ENCODE peak calls at places on chromosomes 2 and 18, in five cellular contexts. E, O, T, C and S are unnamed samples.

GRCh38 chr2:194020155-194020554 is 1636.9 kb upstream of the SLC39A10 start:
- DNase-seq in E (no peak), O (no peak), T (no peak), C (no peak), S (no peak)

GRCh38 chr2:112019510-112019909 is 35.6 kb upstream of the TMEM87B start:
- DNase-seq in E (no peak), O (peak; percentile 37), T (no peak), C (no peak), S (no peak)

GRCh38 chr2:10678225-10678624 is 11.6 kb downstream of the NOL10 start:
- DNase-seq in E (no peak), O (no peak), T (no peak), C (no peak), S (no peak)

GRCh38 chr2:177282101-177282573 is 17.6 kb upstream of the NFE2L2 start:
- DNase-seq in E (peak; percentile 26), O (no peak), T (peak; percentile 34), C (no peak), S (no peak)

GRCh38 chr2:225008935-225009334 is 33.3 kb downstream of the DOCK10 start:
- DNase-seq in E (no peak), O (peak; percentile 32), T (no peak), C (no peak), S (no peak)

GRCh38 chr18:32040936-32041335 is 22.3 kb downstream of the RNF125 start:
- DNase-seq in E (no peak), O (no peak), T (no peak), C (no peak), S (peak; percentile 25)

GRCh38 chr2:71798266-71799012 is 345.1 kb downstream of the DYSF start:
- DNase-seq in E (no peak), O (peak; percentile 45), T (peak; percentile 41), C (peak; percentile 59), S (peak; percentile 50)

GRCh38 chr2:153163055-153163454 is 315.5 kb downstream of the RPRM start:
- DNase-seq in E (no peak), O (peak; percentile 56), T (peak; percentile 28), C (peak; percentile 16), S (peak; percentile 10)

DNA sequence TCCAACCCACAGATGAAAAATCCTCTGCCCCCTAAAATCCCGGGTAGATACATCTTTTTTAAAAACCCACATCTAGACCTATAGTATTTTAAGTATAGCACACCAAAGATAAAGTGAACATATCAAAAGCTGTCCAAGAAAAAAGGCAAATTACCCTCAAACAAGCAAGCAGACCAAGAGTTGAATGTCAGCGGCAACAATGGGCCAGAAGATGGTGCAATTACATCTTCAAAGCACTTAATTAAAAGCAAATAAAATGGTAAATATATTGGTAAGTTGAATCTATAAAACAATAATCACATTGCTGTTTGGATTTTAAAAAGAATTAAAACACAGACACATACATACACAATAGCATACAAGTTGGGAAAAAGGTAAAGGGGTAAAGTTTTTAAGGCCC is 98.5 kb downstream of the MYOM1 start:
- DNase-seq in E (no peak), O (no peak), T (peak; percentile 21), C (no peak), S (no peak)
- TF ChIP-seq CTCF in E (peak; percentile 10), O (peak; percentile 25), T (peak; percentile 15), C (no peak), S (no peak)

DNA sequence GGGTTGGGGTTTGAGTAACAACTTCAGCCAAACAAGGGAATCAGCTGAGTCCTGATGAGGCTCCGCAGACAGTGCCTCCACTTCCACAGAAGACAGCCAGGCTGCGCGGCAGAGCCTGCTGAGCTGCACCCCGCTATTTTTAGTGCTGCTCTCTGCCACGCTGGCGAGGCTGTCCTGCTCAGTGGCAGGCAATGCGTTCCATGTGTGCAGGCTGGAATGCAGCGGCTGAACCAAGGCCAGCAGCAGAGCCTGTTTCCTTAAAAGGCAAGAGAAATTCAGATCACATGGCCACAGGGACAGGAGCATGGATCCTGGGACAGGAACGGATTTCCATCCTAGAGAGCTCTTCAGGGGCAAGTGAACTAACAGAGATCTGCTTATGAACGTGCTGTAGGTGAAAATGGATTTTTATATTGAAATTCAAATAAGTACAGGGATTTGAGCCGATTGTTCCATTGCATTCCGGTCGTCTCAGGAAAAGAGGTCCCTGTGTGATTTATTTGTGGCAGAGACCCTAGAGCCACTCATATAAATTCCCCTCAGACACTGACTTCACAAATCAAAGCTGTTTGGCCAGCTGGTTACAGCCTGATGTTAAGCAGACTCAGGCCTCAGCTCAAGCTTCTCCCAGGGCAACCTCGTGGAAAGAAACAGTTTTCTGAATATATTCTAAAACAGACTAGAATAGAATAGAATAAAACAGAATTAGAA is 98.6 kb downstream of the COL6A3 start:
- DNase-seq in E (peak; percentile 94), O (peak; percentile 50), T (peak; percentile 93), C (no peak), S (no peak)
- TF ChIP-seq CTCF in E (peak; percentile 61), O (no peak), T (peak; percentile 22), C (no peak), S (no peak)

GRCh38 chr18:23812566-23813440 is 123.5 kb downstream of the LAMA3 start:
- DNase-seq in E (no peak), O (peak; percentile 48), T (peak; percentile 50), C (peak; percentile 32), S (peak; percentile 28)
- TF ChIP-seq CTCF in E (peak; percentile 61), O (peak; percentile 42), T (peak; percentile 56), C (peak; percentile 41), S (peak; percentile 53)

DNA sequence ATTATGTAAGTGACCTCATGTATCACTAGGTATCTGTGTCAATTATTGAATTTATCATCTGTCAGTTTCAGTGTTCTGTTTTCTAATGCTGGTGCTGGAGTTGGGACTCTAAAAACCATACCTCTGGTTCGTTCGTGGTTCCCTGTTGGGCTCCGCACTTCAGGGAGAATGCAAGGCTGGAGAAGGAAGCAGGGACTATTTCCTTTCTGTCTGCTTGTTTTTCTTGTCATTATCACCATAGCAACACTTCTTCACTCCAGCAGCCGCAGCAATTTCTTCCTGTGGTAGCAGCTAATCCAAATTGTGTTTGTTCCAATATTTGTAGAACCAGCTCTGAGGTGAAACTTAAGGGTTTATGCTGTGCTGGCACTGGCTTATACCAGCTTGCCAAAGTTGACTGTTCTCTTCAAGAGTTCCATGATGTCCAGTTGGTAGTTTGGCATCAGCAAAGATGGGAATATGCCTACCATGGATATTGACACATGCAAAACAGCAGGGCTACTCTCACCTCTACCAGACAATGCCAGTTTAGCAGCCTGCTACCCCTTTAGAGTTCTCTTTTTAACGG is 301.4 kb upstream of the SYT4 start:
- DNase-seq in E (no peak), O (no peak), T (no peak), C (no peak), S (no peak)
- TF ChIP-seq CTCF in E (no peak), O (no peak), T (no peak), C (no peak), S (no peak)

GRCh38 chr2:42458396-42458795 is 35.4 kb downstream of the KCNG3 start:
- DNase-seq in E (no peak), O (no peak), T (no peak), C (no peak), S (no peak)

GRCh38 chr2:42459296-42459695 is 34.5 kb downstream of the KCNG3 start:
- DNase-seq in E (no peak), O (peak; percentile 18), T (no peak), C (no peak), S (no peak)

GRCh38 chr2:42464631-42465030 is 29.2 kb downstream of the KCNG3 start:
- DNase-seq in E (no peak), O (no peak), T (no peak), C (no peak), S (no peak)

GRCh38 chr2:42463570-42463969 is 30.2 kb downstream of the KCNG3 start:
- DNase-seq in E (no peak), O (no peak), T (no peak), C (no peak), S (no peak)
- TF ChIP-seq CTCF in E (no peak), O (no peak), T (no peak), C (no peak), S (no peak)

GRCh38 chr2:4354678-4355077 is 651.3 kb downstream of the DCDC2C start:
- DNase-seq in E (no peak), O (peak; percentile 9), T (no peak), C (no peak), S (no peak)
- TF ChIP-seq CTCF in E (no peak), O (peak; percentile 41), T (no peak), C (peak; percentile 50), S (peak; percentile 57)

GRCh38 chr2:75068546-75068945 is 110.1 kb downstream of the POLE4 start:
- DNase-seq in E (no peak), O (no peak), T (peak; percentile 42), C (no peak), S (no peak)
- TF ChIP-seq CTCF in E (peak; percentile 15), O (no peak), T (peak; percentile 18), C (peak; percentile 5), S (no peak)

DNA sequence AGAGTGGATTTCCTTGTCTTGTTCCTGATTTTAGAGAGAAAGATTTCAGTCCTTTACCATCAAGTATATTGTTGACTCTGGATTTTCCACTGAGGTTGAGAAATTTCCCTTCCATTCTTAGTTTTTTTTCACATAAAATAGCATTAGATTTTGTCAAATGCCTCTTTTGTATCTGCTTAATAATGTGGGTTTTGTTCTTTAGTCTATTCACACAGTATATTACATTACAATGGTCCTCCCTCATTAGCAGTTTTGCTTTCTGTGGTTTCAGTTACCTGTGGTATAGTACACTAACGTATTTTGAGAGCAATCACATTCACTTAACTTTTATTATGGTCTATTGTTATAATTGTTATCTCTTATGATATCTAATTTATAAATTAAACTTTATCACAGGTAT is 105.5 kb downstream of the THADA start:
- DNase-seq in E (no peak), O (no peak), T (no peak), C (no peak), S (no peak)
- TF ChIP-seq CTCF in E (no peak), O (no peak), T (no peak), C (no peak), S (no peak)

GRCh38 chr2:157596992-157597681 is 31.5 kb downstream of the ACVR1C start:
- DNase-seq in E (no peak), O (peak; percentile 32), T (peak; percentile 17), C (peak; percentile 50), S (peak; percentile 45)
- TF ChIP-seq CTCF in E (peak; percentile 45), O (peak; percentile 67), T (peak; percentile 53), C (peak; percentile 57), S (peak; percentile 65)